ENCODE peak calls at places on chromosomes 1 and 21, in eight cellular contexts. K, D, J, E, X, F, A and C are unnamed samples.

GRCh38 chr1:116847688-116848531 is 61.8 kb upstream of the PTGFRN start:
- DNase-seq in K (no peak), D (no peak), J (peak), E (no peak), X (no peak), F (no peak), A (peak), C (peak)

GRCh38 chr21:45151484-45152115 is 77.2 kb downstream of the ADARB1 start:
- DNase-seq in K (no peak), D (no peak), J (no peak), E (no peak), X (no peak), F (peak), A (no peak), C (no peak)

GRCh38 chr1:160149706-160150105 is 1.7 kb upstream of the ATP1A4 start:
- DNase-seq in K (no peak), D (no peak), J (peak), E (no peak), X (no peak), F (no peak), A (no peak), C (no peak)

GRCh38 chr1:161082996-161083742 is 6.2 kb downstream of the NECTIN4 start:
- DNase-seq in K (peak), D (peak), J (peak), E (no peak), X (no peak), F (no peak), A (peak), C (no peak)

GRCh38 chr1:119040906-119041305 is 52.8 kb upstream of the TBX15 start:
- DNase-seq in K (peak), D (no peak), J (peak), E (no peak), X (no peak), F (no peak), A (peak), C (no peak)

GRCh38 chr1:56453016-56453721 is 126.2 kb downstream of the PLPP3 start:
- DNase-seq in K (peak), D (peak), J (no peak), E (no peak), X (no peak), F (no peak), A (no peak), C (no peak)

GRCh38 chr1:210239295-210240155 is 6.9 kb downstream of the SERTAD4 start:
- DNase-seq in K (no peak), D (no peak), J (peak), E (no peak), X (no peak), F (peak), A (no peak), C (no peak)

GRCh38 chr1:31799895-31800676 is 15.7 kb downstream of the SPOCD1 start:
- DNase-seq in K (no peak), D (no peak), J (no peak), E (no peak), X (no peak), F (no peak), A (no peak), C (no peak)

DNA sequence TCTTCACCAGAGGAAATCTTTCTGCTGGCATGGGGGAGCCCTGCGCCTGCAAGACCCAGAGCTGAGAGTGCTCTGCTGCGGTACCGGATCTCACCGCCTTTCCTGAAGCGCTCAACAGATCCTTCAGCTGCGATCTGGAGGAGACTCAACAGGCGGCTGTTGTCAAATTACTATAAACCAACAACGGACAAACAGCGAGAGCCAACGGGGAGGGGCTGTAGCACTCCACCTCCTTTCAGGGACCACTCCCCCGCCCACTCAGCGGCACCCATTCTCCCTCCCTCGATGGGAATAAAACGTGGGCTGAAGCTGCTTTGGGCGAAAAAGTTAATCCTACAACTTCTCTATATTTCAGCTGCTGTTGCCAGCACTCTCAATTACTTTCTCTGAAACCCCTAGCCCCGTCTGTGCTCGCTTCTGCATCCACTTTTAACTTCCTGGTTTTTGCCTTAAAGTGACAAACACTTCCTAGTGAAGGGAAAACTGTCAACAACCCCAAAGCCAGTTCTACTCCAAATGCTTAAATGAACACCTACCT is at the start of gene FMO5:
- DNase-seq in K (peak), D (peak), J (peak), E (peak), X (peak), F (peak), A (peak), C (peak)
- TF ChIP-seq CTCF in K (peak), D (peak), J (peak), E (no peak), X (peak), F (no peak), A (peak), C (peak)

DNA sequence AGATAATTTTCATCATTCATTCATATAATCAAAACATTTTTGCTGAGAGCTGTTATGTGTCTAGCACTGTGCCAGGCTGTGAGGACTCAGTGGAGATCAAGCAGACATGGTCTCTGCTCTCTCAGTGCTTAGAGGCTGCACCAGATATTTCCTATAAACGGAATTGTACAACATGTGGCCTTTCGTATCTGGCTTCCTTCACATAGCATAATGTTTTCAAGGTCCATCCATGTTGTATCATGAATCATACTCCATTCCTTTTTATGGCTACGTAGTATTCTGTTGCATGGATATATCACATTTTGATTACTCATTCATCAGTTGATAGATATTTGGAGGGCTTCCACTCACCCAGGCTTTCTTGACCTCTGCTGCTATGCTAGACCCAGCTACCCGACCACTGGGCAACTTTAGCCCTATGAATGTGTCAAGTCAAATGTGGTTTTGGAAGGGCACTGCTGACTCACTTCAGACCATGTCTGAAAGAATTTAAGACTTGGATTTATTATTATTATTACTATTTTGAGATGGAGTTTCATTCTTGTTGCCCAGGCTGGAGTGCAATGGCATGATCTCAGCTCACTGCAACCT is 18.5 kb downstream of the NCF2 start:
- DNase-seq in K (no peak), D (no peak), J (peak), E (no peak), X (no peak), F (no peak), A (no peak), C (no peak)
- TF ChIP-seq CTCF in K (no peak), D (no peak), J (no peak), E (no peak), X (no peak), F (no peak), A (no peak), C (no peak)

GRCh38 chr1:53305650-53306049 is 22.2 kb downstream of the LRP8 start:
- DNase-seq in K (no peak), D (peak), J (no peak), E (no peak), X (no peak), F (no peak), A (no peak), C (no peak)

GRCh38 chr1:53307037-53307436 is 20.8 kb downstream of the LRP8 start:
- DNase-seq in K (no peak), D (no peak), J (no peak), E (no peak), X (no peak), F (no peak), A (no peak), C (no peak)

GRCh38 chr1:53303651-53304515 is 24.0 kb downstream of the LRP8 start:
- DNase-seq in K (no peak), D (no peak), J (no peak), E (no peak), X (no peak), F (no peak), A (no peak), C (no peak)

GRCh38 chr1:53304527-53304926 is 23.3 kb downstream of the LRP8 start:
- DNase-seq in K (no peak), D (no peak), J (no peak), E (no peak), X (no peak), F (no peak), A (no peak), C (no peak)

DNA sequence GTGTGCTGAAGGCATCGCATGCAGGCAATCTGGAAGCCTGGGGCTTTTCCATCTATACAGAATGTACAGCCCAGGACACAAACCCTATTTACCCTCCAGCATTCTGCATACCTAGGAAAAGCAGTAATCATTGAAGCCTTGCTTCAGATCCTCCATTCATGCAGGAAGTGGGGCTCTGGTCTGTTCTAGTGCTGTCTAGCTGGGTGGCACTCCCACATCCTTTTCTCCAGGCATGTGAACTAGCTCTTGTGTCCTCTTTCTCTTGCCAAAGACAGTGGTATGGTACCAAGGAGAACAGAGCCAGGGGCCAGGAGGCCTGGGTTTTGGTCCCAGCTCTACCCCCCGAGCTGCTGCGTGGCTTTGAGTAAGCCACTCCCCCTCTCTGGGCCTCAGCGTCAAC is 21.7 kb downstream of the LRP8 start:
- DNase-seq in K (no peak), D (no peak), J (no peak), E (no peak), X (no peak), F (no peak), A (no peak), C (no peak)
- TF ChIP-seq CTCF in K (no peak), D (no peak), J (no peak), E (no peak), X (no peak), F (no peak), A (no peak), C (no peak)

GRCh38 chr1:216917039-216917438 is 193.8 kb upstream of the ESRRG start:
- DNase-seq in K (no peak), D (no peak), J (no peak), E (no peak), X (no peak), F (no peak), A (no peak), C (no peak)
- TF ChIP-seq CTCF in K (no peak), D (no peak), J (no peak), E (no peak), X (no peak), F (no peak), A (no peak), C (no peak)

DNA sequence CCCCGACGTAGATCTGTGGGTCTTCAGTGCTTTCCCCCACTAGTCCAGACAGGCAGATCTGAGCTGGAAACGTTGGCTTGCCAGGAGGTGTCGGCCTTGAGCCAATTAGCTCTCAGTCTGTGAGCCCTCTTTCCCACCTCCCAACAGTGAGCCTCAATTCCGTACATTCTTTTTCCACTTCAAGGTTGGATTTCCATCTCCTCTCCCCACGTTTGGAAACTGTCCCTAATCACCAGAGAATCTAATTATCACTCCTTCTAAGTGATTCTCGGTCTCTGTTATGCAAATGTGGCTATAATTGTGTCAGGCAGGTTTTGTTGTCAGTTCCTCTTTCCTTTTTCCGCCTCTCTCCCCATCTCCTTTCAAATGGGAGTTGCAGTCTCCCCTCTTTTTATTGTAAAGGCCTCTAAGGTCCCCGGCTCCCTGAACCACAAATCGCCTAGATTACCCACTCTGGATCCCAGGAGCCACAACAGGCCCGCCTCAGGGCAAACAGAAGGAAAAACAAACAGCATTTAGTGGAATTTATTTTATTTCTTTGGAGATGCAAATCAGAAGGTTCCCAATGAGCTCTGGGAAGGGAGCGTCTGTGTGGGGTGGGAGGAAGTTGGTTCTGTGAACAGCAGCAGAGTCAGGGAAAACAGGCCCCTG is 29.4 kb upstream of the LRRN2 start:
- DNase-seq in K (no peak), D (no peak), J (peak), E (no peak), X (no peak), F (peak), A (no peak), C (no peak)
- TF ChIP-seq CTCF in K (no peak), D (no peak), J (no peak), E (no peak), X (no peak), F (no peak), A (no peak), C (no peak)

GRCh38 chr1:157770442-157771043 is 6.4 kb downstream of the FCRL2 start:
- DNase-seq in K (no peak), D (no peak), J (no peak), E (no peak), X (no peak), F (peak), A (no peak), C (no peak)
- TF ChIP-seq CTCF in K (no peak), D (peak), J (peak), E (no peak), X (peak), F (peak), A (no peak), C (no peak)

DNA sequence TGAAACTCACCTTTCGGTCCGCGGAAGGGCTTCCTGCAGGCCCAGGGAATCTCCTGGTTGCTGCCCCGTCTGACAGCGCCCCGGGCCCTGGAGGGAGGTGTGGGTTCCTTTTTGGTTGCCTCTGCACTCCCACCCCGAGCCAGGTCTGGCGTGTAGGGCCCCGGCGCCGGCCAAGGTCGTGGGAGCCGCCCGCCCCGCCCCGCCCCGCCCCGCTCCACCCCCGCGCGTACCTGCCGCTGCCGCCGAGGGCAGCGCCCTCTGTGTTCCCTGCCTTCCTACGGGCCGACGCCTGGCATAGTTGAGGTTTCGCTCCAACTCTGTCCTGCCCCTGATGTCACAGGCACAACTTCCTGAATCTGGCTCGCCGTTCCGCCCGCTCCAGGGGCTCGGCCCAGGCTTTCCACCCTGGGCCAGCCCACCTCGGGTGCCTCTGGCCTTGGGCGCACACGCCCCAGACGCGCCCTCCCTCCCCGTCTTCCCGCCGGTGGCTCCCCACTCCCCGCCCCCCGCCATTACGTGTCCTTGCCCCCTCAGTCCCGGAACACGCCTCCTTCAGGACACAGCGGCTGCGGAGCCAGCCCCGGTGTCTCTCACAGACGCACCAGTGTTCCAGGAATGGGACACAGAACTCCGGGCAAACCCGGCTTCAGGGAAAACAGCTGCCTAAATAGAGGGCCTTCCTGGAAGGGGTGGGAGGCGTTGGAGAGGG is at the start of gene KIAA0040:
- DNase-seq in K (peak), D (peak), J (no peak), E (peak), X (peak), F (peak), A (peak), C (peak)
- TF ChIP-seq CTCF in K (no peak), D (peak), J (no peak), E (no peak), X (no peak), F (no peak), A (no peak), C (no peak)

DNA sequence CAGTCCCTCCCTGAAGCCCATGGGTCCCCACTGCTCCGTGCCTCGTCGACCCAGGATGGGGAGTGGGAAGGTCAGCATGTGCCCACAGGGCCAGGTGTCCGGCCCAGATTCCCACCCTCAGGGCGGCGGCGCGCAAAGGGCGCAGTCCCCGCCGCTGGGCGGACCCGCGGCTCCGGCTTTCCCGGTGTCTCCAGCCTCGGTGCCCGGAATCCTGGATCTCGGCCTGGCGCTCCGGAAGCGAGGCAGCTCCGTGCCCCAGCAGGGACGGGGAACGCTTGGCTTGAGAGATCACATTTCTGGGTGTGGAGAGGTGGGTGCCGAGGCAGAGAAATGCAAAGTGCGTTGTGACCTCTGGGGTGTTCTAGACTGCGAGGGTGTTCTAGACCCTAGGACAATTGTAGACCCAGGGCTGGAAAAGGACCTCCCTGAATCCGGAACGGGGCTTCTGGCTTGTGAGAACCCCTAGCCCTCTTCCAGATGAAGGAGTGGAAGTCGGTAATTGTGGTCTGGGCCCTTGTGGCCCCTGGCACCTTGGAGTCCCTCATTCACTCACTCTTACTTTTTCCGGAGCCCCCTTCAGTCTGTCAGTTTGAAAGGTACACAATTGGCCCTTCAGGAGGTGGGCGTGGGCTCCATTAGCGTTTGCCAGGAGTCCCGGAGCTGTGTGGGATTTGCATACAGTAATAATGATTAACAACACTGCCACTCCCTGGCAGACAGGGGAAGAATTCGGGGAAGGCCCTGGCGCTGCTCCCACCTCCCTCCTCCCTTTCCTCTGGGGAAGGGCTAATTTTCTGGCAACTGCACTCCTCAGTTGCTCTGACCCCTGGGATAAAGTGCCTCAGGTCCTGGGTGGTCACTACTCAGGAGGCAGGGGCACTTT is 1.7 kb upstream of the KCND3 start:
- DNase-seq in K (no peak), D (peak), J (peak), E (no peak), X (no peak), F (peak), A (peak), C (no peak)
- TF ChIP-seq CTCF in K (no peak), D (peak), J (peak), E (no peak), X (no peak), F (no peak), A (no peak), C (no peak)